ENCODE peak calls at places on chromosomes 3 and 15, in five cellular contexts. C, B, N, V and T are unnamed samples.

GRCh38 chr3:24100694-24101402 is 155.8 kb downstream of the NR1D2 start:
- DNase-seq in B (no peak), N (no peak), C (no peak), V (no peak), T (no peak)

GRCh38 chr3:149480326-149481017 is 6.0 kb downstream of the TM4SF4 start:
- DNase-seq in B (peak; percentile 91), C (peak; percentile 86), N (peak; percentile 11), V (peak; percentile 81), T (peak; percentile 66)

GRCh38 chr3:9347887-9348286 is 15.0 kb upstream of the THUMPD3 start:
- DNase-seq in N (no peak), V (no peak), C (no peak), B (no peak), T (no peak)

GRCh38 chr3:126442099-126442848 is 33.4 kb downstream of the ZXDC start:
- DNase-seq in N (no peak), V (no peak), C (no peak), B (no peak), T (no peak)

GRCh38 chr15:99507016-99507731 is 58.6 kb upstream of the MEF2A start:
- DNase-seq in B (no peak), C (no peak), N (no peak), V (no peak), T (no peak)

GRCh38 chr15:62362608-62363007 is 197.5 kb upstream of the C2CD4B start:
- DNase-seq in N (no peak), B (no peak), C (no peak), V (no peak), T (no peak)

GRCh38 chr3:46682156-46682555 is 11.3 kb downstream of the ALS2CL start:
- DNase-seq in N (no peak), C (no peak), B (no peak), V (no peak), T (no peak)

GRCh38 chr3:183895296-183895695 is 10.6 kb upstream of the PARL start:
- DNase-seq in N (peak; percentile 24), B (no peak), V (peak; percentile 31), C (no peak), T (peak; percentile 79)

GRCh38 chr3:169085827-169086226 is 577.7 kb downstream of the MECOM start:
- DNase-seq in N (no peak), C (no peak), V (no peak), B (no peak), T (peak; percentile 74)

GRCh38 chr3:62332771-62333381 is 40.5 kb downstream of the FEZF2 start:
- DNase-seq in N (no peak), V (no peak), C (no peak), B (no peak), T (no peak)

GRCh38 chr3:15557511-15557946 is 36.0 kb upstream of the COLQ start:
- DNase-seq in N (peak; percentile 43), V (peak; percentile 66), C (peak; percentile 51), B (no peak), T (peak; percentile 43)

GRCh38 chr3:3296858-3297430 is 117.5 kb upstream of the CRBN start:
- DNase-seq in V (no peak), N (no peak), C (no peak), B (no peak), T (no peak)

GRCh38 chr3:114362815-114363214 is 69.0 kb downstream of the TIGIT start:
- DNase-seq in N (no peak), C (no peak), B (no peak), V (no peak), T (peak; percentile 20)

GRCh38 chr3:135261214-135261775 is 466.2 kb downstream of the EPHB1 start:
- DNase-seq in N (no peak), B (no peak), C (no peak), V (no peak), T (no peak)

GRCh38 chr3:56790016-56790950 is 11.5 kb downstream of the ARHGEF3 start:
- DNase-seq in B (no peak), C (no peak), N (peak; percentile 45), V (no peak), T (no peak)

GRCh38 chr3:141414141-141414689 is 45.9 kb downstream of the ZBTB38 start:
- DNase-seq in V (no peak), N (peak; percentile 32), B (no peak), C (peak; percentile 25), T (no peak)

GRCh38 chr3:10702961-10703740 is 112.9 kb upstream of the SLC6A11 start:
- DNase-seq in B (no peak), N (no peak), V (no peak), C (peak; percentile 82), T (peak; percentile 29)

GRCh38 chr15:72790302-72790955 is 6.9 kb upstream of the ADPGK start:
- DNase-seq in C (no peak), N (no peak), B (no peak), V (no peak), T (no peak)

GRCh38 chr3:130925628-130926027 is 31.7 kb downstream of the ATP2C1 start:
- DNase-seq in N (no peak), B (no peak), V (no peak), C (no peak), T (no peak)

GRCh38 chr15:62067448-62068044 is 769 bp downstream of the C2CD4A start:
- DNase-seq in C (peak; percentile 31), N (peak; percentile 15), V (peak; percentile 28), B (no peak), T (no peak)

GRCh38 chr3:80771085-80771484 is 990.4 kb downstream of the GBE1 start:
- DNase-seq in C (no peak), N (no peak), V (no peak), B (no peak), T (no peak)

GRCh38 chr15:52788099-52788986 is 1.8 kb downstream of the ONECUT1 start:
- DNase-seq in V (no peak), B (no peak), N (no peak), C (peak; percentile 28), T (no peak)

GRCh38 chr15:28881170-28881569 is 4.6 kb upstream of the APBA2 start:
- DNase-seq in N (no peak), V (no peak), C (no peak), B (no peak), T (no peak)

GRCh38 chr3:13240928-13241618 is 167.8 kb upstream of the IQSEC1 start:
- DNase-seq in V (no peak), N (no peak), C (no peak), B (no peak), T (no peak)
- TF ChIP-seq CTCF in V (no peak), N (no peak), C (no peak), B (no peak), T (no peak)

GRCh38 chr15:78418681-78419080 is 19.3 kb upstream of the IREB2 start:
- DNase-seq in V (peak; percentile 51), N (no peak), B (no peak), C (no peak), T (no peak)

GRCh38 chr15:78419331-78419730 is 18.7 kb upstream of the IREB2 start:
- DNase-seq in N (no peak), C (no peak), B (no peak), V (no peak), T (no peak)

GRCh38 chr15:78420220-78420619 is 17.8 kb upstream of the IREB2 start:
- DNase-seq in B (no peak), N (no peak), C (no peak), V (no peak), T (no peak)

GRCh38 chr15:78420766-78421165 is 17.2 kb upstream of the IREB2 start:
- DNase-seq in B (no peak), V (no peak), N (no peak), C (no peak), T (no peak)

DNA sequence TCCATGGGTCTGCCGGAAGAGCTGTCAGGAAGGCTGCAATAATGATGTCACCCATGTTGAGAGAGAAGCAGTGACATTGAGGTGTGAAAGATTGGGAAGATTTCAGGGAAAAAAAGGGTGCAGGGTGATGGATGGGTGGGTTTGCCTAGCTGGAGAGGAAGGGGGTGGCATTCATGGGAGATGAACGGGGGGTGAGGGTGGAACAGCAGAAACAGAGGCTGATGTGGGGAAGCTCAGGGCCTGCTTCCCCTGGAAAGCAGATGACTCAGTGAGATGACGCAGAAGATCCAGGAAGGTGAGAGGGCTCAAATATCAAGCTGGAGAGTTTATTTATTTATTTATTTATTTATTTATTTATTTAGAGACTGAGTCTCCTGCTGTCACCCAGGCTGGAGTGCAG is 19.8 kb upstream of the IREB2 start:
- DNase-seq in C (no peak), V (no peak), N (no peak), B (no peak), T (peak; percentile 84)
- H3K27ac ChIP-seq in C (no peak overlapping the region), V (no peak overlapping the region), N (no peak overlapping the region), B (no peak overlapping the region), T (no peak overlapping the region)

DNA sequence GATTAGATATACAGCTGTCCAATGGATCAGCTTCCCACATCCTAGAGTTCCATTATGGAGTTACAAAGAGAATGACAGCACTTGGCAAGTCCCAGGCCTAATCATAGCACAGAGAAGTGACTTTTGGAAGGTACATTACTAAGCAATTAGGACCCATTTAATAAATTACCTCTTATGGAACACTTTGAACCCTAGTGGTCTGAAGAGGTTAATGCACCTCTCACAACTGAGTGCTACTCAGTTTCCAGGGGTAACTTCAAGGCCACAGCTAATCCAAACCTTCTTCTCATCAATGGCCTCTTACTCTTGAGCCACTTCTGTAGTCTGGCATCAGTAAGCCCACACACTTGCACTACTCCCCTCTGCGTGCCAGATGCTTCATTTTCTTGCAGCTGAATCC is 34.9 kb upstream of the MEIS2 start:
- DNase-seq in C (peak; percentile 64), N (no peak), B (no peak), V (no peak), T (peak; percentile 17)
- TF ChIP-seq CTCF in C (peak; percentile 37), N (peak; percentile 33), B (peak; percentile 19), V (no peak), T (no peak)

GRCh38 chr3:7193271-7193670 is 332.4 kb downstream of the GRM7 start:
- DNase-seq in V (no peak), N (no peak), C (no peak), B (no peak), T (no peak)

GRCh38 chr3:7195934-7196333 is 335.0 kb downstream of the GRM7 start:
- DNase-seq in N (no peak), C (no peak), B (no peak), V (no peak), T (no peak)

GRCh38 chr3:7190094-7190493 is 329.2 kb downstream of the GRM7 start:
- DNase-seq in B (no peak), N (no peak), V (no peak), C (no peak), T (no peak)

GRCh38 chr3:7188551-7188950 is 327.6 kb downstream of the GRM7 start:
- DNase-seq in C (no peak), V (no peak), B (no peak), N (no peak), T (no peak)

GRCh38 chr3:7194081-7194835 is 333.3 kb downstream of the GRM7 start:
- DNase-seq in V (no peak), C (no peak), N (no peak), B (no peak), T (no peak)
- H3K27ac ChIP-seq in V (no peak overlapping the region), C (no peak overlapping the region), N (no peak overlapping the region), B (no peak overlapping the region), T (no peak overlapping the region)